ENCODE peak calls at places on chromosome 13, in ten cellular contexts. L is colonic mucosa, V is GM13976, F is dorsolateral prefrontal cortex, X is breast epithelium, H is lung, O is fibroblast of lung, R is fibroblast of villous mesenchyme, M is brain microvascular endothelial cell, B is ovary. W is an unnamed sample.

GRCh38 chr13:110520431-110521295 is 40.9 kb downstream of the RAB20 start:
- DNase-seq in H (peak; percentile 89), V (no peak), R (peak; percentile 98), B (peak; percentile 65), M (peak; percentile 39), L (peak; percentile 89), F (peak; percentile 70), X (peak; percentile 71), O (peak; percentile 66), W (no peak)

GRCh38 chr13:26074706-26075105 is 22.9 kb upstream of the SHISA2 start:
- DNase-seq in V (no peak), B (no peak), O (peak; percentile 42), M (peak; percentile 51), H (no peak), X (no peak), L (no peak), F (no peak), R (no peak), W (no peak)

GRCh38 chr13:79901336-79901735 is 420.4 kb downstream of the NDFIP2 start:
- DNase-seq in O (peak; percentile 27), M (peak; percentile 1), L (no peak), X (no peak), R (peak; percentile 64), B (no peak), H (no peak), F (peak; percentile 51), V (no peak), W (no peak)

GRCh38 chr13:21333186-21333585 is 125.9 kb downstream of the ZDHHC20 start:
- DNase-seq in F (no peak), B (no peak), O (peak; percentile 59), M (no peak), V (no peak), X (no peak), R (no peak), L (no peak), H (no peak), W (no peak)

GRCh38 chr13:77028202-77028601 is 1.2 kb upstream of the FBXL3 start:
- DNase-seq in X (no peak), O (peak; percentile 49), B (no peak), H (no peak), L (no peak), M (peak; percentile 44), R (no peak), V (no peak), F (no peak), W (no peak)

GRCh38 chr13:84192125-84192524 is 309.9 kb upstream of the SLITRK1 start:
- DNase-seq in B (no peak), R (no peak), F (no peak), V (no peak), X (no peak), M (peak; percentile 79), H (no peak), O (peak; percentile 99), L (no peak), W (no peak)

GRCh38 chr13:41680900-41681299 is 223.6 kb downstream of the RGCC start:
- DNase-seq in V (no peak), H (no peak), X (no peak), L (no peak), F (no peak), M (no peak), B (no peak), R (no peak), O (no peak), W (no peak)

GRCh38 chr13:93037780-93038179 is 188.8 kb upstream of the GPC6 start:
- DNase-seq in B (no peak), V (no peak), O (no peak), X (no peak), M (no peak), R (no peak), F (no peak), L (no peak), H (no peak), W (no peak)

GRCh38 chr13:96844195-96844594 is 150.1 kb downstream of the OXGR1 start:
- DNase-seq in M (no peak), R (no peak), V (no peak), B (no peak), O (no peak), L (no peak), F (no peak), H (no peak), X (no peak), W (no peak)

GRCh38 chr13:114102521-114103288 is 29.7 kb downstream of the RASA3 start:
- DNase-seq in H (no peak), F (no peak), L (no peak), R (no peak), M (no peak), B (peak; percentile 22), O (no peak), X (no peak), V (no peak), W (no peak)

GRCh38 chr13:20711301-20712044 is 8.0 kb downstream of the IL17D start:
- DNase-seq in L (no peak), B (no peak), O (no peak), R (no peak), F (no peak), X (no peak), M (no peak), V (no peak), H (no peak), W (no peak)

GRCh38 chr13:32117696-32118095 is 86.1 kb downstream of the FRY start:
- DNase-seq in L (no peak), X (no peak), B (no peak), H (no peak), F (no peak), V (no peak), M (no peak), R (no peak), O (no peak), W (no peak)

GRCh38 chr13:72648513-72649065 is 78.8 kb downstream of the MZT1 start:
- DNase-seq in B (no peak), O (no peak), H (no peak), R (peak; percentile 4), M (no peak), F (no peak), L (no peak), V (no peak), X (no peak), W (no peak)

DNA sequence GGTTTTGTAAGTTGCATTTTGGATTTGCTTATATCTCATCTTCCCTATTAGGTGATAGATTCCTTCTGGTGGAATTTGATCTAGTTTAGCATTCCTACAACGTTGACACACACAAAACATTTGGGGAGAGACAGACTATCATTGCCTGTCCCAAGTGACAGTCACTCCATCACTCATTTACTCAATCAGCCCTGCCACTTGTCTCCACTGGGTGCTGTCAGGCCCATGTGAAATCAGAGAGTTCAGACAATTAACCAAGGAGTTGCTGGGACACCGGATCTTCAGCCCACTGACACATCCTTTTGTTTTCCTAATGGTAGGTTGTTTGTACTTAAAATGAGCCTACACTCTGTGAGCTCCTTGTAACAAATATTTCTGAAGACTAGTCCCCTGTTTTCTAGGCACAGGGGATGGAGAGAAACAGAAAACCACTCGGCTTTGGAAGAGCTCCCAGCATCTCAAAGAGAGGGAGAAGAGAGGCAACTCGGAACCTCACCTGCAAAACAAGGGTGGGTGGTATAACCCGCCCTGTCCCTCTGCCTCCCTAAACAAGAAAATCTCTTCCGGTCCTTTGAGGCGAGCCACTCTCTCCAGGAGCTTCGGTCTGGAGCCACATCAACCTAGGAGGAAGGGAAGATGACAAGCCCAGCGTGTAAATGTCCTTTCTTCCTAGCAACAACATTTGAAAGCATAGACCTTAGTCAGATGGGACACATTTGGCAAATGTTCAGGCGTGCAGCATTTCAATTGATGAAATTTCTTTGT is 440.9 kb upstream of the KLF12 start:
- DNase-seq in V (peak; percentile 4), H (no peak), B (no peak), X (no peak), F (peak; percentile 40), R (peak; percentile 1), L (no peak), O (no peak), M (no peak), W (no peak)
- TF ChIP-seq CTCF in V (no peak), H (no peak), B (no peak), X (no peak), F (no peak), R (no peak), L (no peak), O (no peak), M (peak; percentile 21), W (no peak)

GRCh38 chr13:46562581-46562980 is 9.6 kb downstream of the LRCH1 start:
- DNase-seq in H (no peak), O (no peak), X (no peak), V (no peak), R (no peak), F (no peak), B (no peak), M (no peak), L (no peak), W (no peak)
- TF ChIP-seq CTCF in H (no peak), O (no peak), X (no peak), V (no peak), R (no peak), F (no peak), B (no peak), M (no peak), L (no peak), W (no peak)

DNA sequence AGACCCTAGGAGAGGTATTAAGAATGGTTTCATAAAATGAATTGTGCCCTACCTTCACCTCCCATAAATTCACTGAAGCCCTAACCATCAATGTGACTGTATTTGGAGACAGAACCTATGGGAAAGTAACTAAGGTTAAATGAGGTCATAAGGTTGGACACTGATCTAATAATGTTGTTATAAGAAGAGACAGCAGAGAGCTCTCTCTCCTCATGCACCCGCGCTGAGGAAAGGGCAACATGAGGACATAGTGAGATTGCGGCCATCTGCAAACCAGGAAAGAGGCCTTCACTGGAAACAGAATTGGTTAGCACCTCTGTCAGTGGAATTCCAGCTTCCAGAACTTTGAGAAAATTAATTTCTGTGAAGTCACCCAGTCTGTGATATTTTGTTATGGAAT is 1396.1 kb upstream of the MIR17HG start:
- DNase-seq in F (no peak), B (no peak), L (no peak), R (no peak), X (no peak), H (no peak), O (no peak), M (no peak), V (no peak), W (no peak)
- TF ChIP-seq CTCF in F (no peak), B (no peak), L (no peak), R (no peak), X (no peak), H (no peak), O (no peak), M (no peak), V (no peak), W (no peak)

DNA sequence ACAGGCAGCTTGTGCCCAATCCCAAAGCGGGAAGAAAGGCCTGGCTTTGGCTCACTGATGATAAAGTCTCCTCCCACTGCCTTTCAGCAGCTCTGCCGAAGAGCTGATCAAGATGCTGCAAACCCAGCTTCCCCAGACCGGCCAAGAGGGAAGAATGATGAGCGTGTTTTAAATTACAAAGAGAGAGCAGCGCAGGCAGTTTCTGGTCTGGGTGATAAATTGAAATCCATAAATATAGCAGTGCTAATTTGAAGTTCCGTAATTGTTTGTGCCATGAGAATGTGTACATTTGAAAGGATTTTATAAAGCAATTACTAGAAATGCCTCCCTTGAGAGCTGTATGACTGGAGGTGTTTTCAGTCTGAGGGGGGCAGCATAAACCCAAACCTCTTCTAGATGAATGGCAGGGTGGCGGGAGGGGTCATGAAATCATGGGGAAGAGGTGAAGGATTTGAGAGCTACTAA is 171.8 kb downstream of the STK24 start:
- DNase-seq in H (no peak), R (no peak), L (no peak), X (no peak), B (no peak), M (no peak), F (peak; percentile 48), O (peak; percentile 14), V (no peak), W (no peak)
- TF ChIP-seq CTCF in H (no peak), R (no peak), L (no peak), X (no peak), B (no peak), M (peak; percentile 15), F (no peak), O (no peak), V (no peak), W (no peak)